ENCODE peak calls at places on chromosome X, in five cellular contexts. U is thyroid gland; G is CD8-positive, alpha-beta T cell; F is uterus; D is aorta. L is an unnamed sample.

GRCh38 chrX:142089193-142089592 is 115.9 kb downstream of the MAGEC2 start:
- DNase-seq in G (no peak), D (no peak), F (no peak), U (no peak), L (no peak)

GRCh38 chrX:8879750-8880149 is 78.6 kb upstream of the FAM9A start:
- DNase-seq in D (no peak), U (peak; percentile 14), F (no peak), G (peak; percentile 10), L (no peak)

GRCh38 chrX:24890677-24891076 is 125.1 kb downstream of the ARX start:
- DNase-seq in D (no peak), G (no peak), U (no peak), F (no peak), L (no peak)

GRCh38 chrX:2967584-2967983 is 38.4 kb upstream of the ARSD start:
- DNase-seq in F (no peak), U (no peak), D (no peak), G (no peak), L (no peak)

GRCh38 chrX:39112143-39112542 is 310.9 kb downstream of the MID1IP1 start:
- DNase-seq in U (no peak), F (no peak), G (no peak), D (no peak), L (no peak)

GRCh38 chrX:131577999-131578734 is 34.3 kb downstream of the OR13H1 start:
- DNase-seq in U (no peak), F (no peak), D (no peak), G (no peak), L (no peak)

GRCh38 chrX:116284383-116284782 is 113.8 kb downstream of the AGTR2 start:
- DNase-seq in G (no peak), D (no peak), F (no peak), U (no peak), L (no peak)

GRCh38 chrX:145826466-145826865 is 8.8 kb downstream of the SLITRK2 start:
- DNase-seq in F (no peak), G (no peak), U (no peak), D (no peak), L (no peak)

GRCh38 chrX:39752820-39753219 is 344.9 kb downstream of the BCOR start:
- DNase-seq in F (no peak), D (no peak), U (peak; percentile 26), G (no peak), L (no peak)

GRCh38 chrX:132023117-132023895 is at the start of gene STK26:
- DNase-seq in U (peak; percentile 55), G (peak; percentile 75), F (peak; percentile 79), D (peak; percentile 90), L (peak; percentile 73)

GRCh38 chrX:39688576-39689373 is 409.0 kb downstream of the BCOR start:
- DNase-seq in D (peak; percentile 85), U (peak; percentile 67), F (peak; percentile 66), G (no peak), L (peak; percentile 2)

GRCh38 chrX:102858826-102859627 is 78.0 kb upstream of the RAB40AL start:
- DNase-seq in U (no peak), D (no peak), G (no peak), F (no peak), L (no peak)

GRCh38 chrX:120456973-120457372 is 12.1 kb downstream of the LAMP2 start:
- DNase-seq in D (no peak), F (no peak), G (no peak), U (no peak), L (peak; percentile 47)

GRCh38 chrX:16892504-16893362 is 22.6 kb upstream of the RBBP7 start:
- DNase-seq in G (peak; percentile 67), D (peak; percentile 71), F (peak; percentile 75), U (peak; percentile 65), L (peak; percentile 55)

GRCh38 chrX:39576081-39576701 is 521.6 kb downstream of the BCOR start:
- DNase-seq in G (no peak), D (peak; percentile 80), F (no peak), U (peak; percentile 44), L (no peak)

GRCh38 chrX:113136841-113137240 is 296.2 kb upstream of the AMOT start:
- DNase-seq in U (no peak), F (no peak), D (no peak), G (no peak), L (no peak)

GRCh38 chrX:150456941-150457340 is 93.8 kb downstream of the MAMLD1 start:
- DNase-seq in G (no peak), D (no peak), U (no peak), F (no peak), L (no peak)

GRCh38 chrX:119067023-119067739 is 5.6 kb upstream of the CT47C1 start:
- DNase-seq in U (peak; percentile 66), D (peak; percentile 84), G (peak; percentile 14), F (peak; percentile 55), L (peak; percentile 2)

GRCh38 chrX:38800981-38801845 is at the start of gene MID1IP1:
- DNase-seq in G (peak; percentile 70), F (peak; percentile 93), D (peak; percentile 95), U (peak; percentile 93), L (peak; percentile 84)

GRCh38 chrX:68843992-68844391 is 15.2 kb downstream of the EFNB1 start:
- DNase-seq in G (no peak), D (no peak), F (no peak), U (no peak), L (no peak)

GRCh38 chrX:155666741-155667140 is 54.0 kb upstream of the TMLHE start:
- DNase-seq in D (no peak), U (no peak), F (no peak), G (no peak), L (no peak)

GRCh38 chrX:120560405-120560841 is 339 bp downstream of the CUL4B start:
- DNase-seq in U (peak; percentile 43), F (peak; percentile 24), D (no peak), G (peak; percentile 26), L (no peak)

GRCh38 chrX:25151749-25152148 is 136.0 kb upstream of the ARX start:
- DNase-seq in F (no peak), D (no peak), U (no peak), G (no peak), L (no peak)

GRCh38 chrX:153925739-153926593 is at the start of gene ARHGAP4:
- DNase-seq in F (no peak), D (no peak), G (peak; percentile 49), U (no peak), L (peak; percentile 43)

GRCh38 chrX:76279007-76279406 is 106.1 kb downstream of the PBDC1 start:
- DNase-seq in D (no peak), G (peak; percentile 46), U (peak; percentile 27), F (peak; percentile 28), L (peak; percentile 40)

GRCh38 chrX:10106801-10107200 is 50.0 kb upstream of the CLCN4 start:
- DNase-seq in U (no peak), F (no peak), G (peak; percentile 52), D (no peak), L (no peak)

GRCh38 chrX:104864296-104864695 is 298.3 kb downstream of the IL1RAPL2 start:
- DNase-seq in F (no peak), U (no peak), D (no peak), G (no peak), L (no peak)

DNA sequence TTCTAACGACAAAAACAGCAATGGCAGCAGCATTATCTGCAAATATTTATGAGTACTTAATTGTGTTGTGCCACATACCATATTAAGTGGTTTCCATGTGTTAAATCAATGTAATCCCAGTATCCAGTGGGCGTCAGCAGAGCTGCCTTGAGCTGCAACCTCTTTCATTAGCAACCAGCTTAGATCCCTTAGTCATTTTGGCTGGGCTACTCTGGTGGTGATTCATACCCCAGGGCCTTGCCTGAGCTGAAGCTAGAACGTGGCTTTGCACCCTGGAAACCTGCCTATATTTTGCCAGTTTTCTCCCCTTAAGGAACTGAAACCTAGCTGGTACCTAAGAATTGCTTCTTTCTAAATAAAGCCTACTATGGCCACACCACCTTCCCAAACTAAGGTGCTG is 474.3 kb upstream of the FTHL17 start:
- DNase-seq in G (no peak), U (no peak), D (no peak), F (no peak), L (no peak)
- H3K27ac ChIP-seq in G (no peak overlapping the region), U (no peak overlapping the region), D (peak overlapping the region; percentile 19), F (no peak overlapping the region), L (no peak overlapping the region)

GRCh38 chrX:11965436-11965835 is 172.8 kb upstream of the FRMPD4 start:
- DNase-seq in F (no peak), U (no peak), G (no peak), D (no peak), L (no peak)
- H3K4me3 ChIP-seq in F (no peak overlapping the region), U (no peak overlapping the region), G (no peak overlapping the region), D (no peak overlapping the region), L (no peak overlapping the region)

GRCh38 chrX:48996969-48997368 is 5.1 kb downstream of the GRIPAP1 start:
- DNase-seq in F (no peak), U (no peak), D (peak; percentile 45), G (peak; percentile 10), L (no peak)

GRCh38 chrX:48989483-48989882 is 12.6 kb downstream of the GRIPAP1 start:
- DNase-seq in U (no peak), F (no peak), G (no peak), D (peak; percentile 33), L (no peak)

GRCh38 chrX:48997865-48998264 is 4.2 kb downstream of the GRIPAP1 start:
- DNase-seq in D (no peak), G (no peak), F (no peak), U (no peak), L (no peak)

GRCh38 chrX:48997455-48997854 is 4.6 kb downstream of the GRIPAP1 start:
- DNase-seq in D (no peak), F (no peak), G (no peak), U (no peak), L (no peak)

DNA sequence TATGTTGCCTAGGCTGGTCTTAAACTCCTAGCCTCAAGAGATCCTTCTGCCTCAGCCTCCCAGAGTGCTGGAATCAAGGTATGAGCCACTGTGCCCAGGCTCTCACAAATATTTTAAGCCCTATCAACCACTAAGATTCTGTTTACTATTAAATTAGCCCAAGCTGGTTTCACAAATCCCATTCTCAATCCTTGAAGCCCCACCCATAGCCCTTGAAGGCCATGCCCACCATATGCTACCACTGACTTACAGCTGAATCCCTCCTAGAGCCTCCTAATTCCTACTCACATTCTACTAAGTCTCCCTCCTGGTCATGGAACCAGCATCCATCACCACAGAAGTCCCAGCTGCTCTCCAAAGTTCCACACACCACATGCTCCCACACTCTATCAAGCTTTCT is 9.7 kb downstream of the GRIPAP1 start:
- DNase-seq in D (peak; percentile 13), F (no peak), U (no peak), G (no peak), L (no peak)
- H3K36me3 ChIP-seq in D (no peaks in the 10 kb centered on the region), F (no peaks in the 10 kb centered on the region), U (no peaks in the 10 kb centered on the region), G (peaks cover 23% of the 10 kb centered on the region), L (no peaks in the 10 kb centered on the region)

GRCh38 chrX:13864264-13864663 is 47.4 kb upstream of the GPM6B start:
- DNase-seq in U (no peak), D (no peak), F (no peak), G (no peak), L (no peak)

GRCh38 chrX:13863326-13863725 is 46.4 kb upstream of the GPM6B start:
- DNase-seq in U (peak; percentile 9), D (no peak), G (no peak), F (no peak), L (no peak)

GRCh38 chrX:13868481-13869040 is 51.7 kb upstream of the GPM6B start:
- DNase-seq in U (no peak), D (no peak), F (no peak), G (no peak), L (no peak)
- H3K27ac ChIP-seq in U (no peak overlapping the region), D (no peak overlapping the region), F (no peak overlapping the region), G (no peak overlapping the region), L (no peak overlapping the region)

L was measured in naive thymus-derived CD4-positive, alpha-beta T cell.